ENCODE peak calls at places on chromosomes 5 and 9, in seven cellular contexts. One of them, this sample, is unnamed.

GRCh38 chr5:99553411-99553810 is 624.6 kb upstream of the CHD1 start:
- DNase-seq in lower leg skin: no peak
- DNase-seq in heart right ventricle: no peak
- DNase-seq in neural progenitor cell: no peak
- DNase-seq in PC-9: no peak
- DNase-seq in foreskin fibroblast: no peak
- DNase-seq in psoas muscle: no peak
- DNase-seq in this sample: no peak

GRCh38 chr5:105931782-105932489 is 1738.8 kb downstream of the EFNA5 start:
- DNase-seq in lower leg skin: no peak
- DNase-seq in heart right ventricle: no peak
- DNase-seq in neural progenitor cell: no peak
- DNase-seq in PC-9: no peak
- DNase-seq in foreskin fibroblast: peak; percentile 69
- DNase-seq in psoas muscle: no peak
- DNase-seq in this sample: peak; percentile 36

GRCh38 chr5:97844797-97845196 is 661.8 kb upstream of the RIOK2 start:
- DNase-seq in lower leg skin: no peak
- DNase-seq in heart right ventricle: no peak
- DNase-seq in neural progenitor cell: peak; percentile 43
- DNase-seq in PC-9: no peak
- DNase-seq in foreskin fibroblast: no peak
- DNase-seq in psoas muscle: no peak
- DNase-seq in this sample: no peak

GRCh38 chr5:131812371-131813160 is 15.7 kb upstream of the FNIP1 start:
- DNase-seq in lower leg skin: no peak
- DNase-seq in heart right ventricle: no peak
- DNase-seq in neural progenitor cell: no peak
- DNase-seq in PC-9: no peak
- DNase-seq in foreskin fibroblast: peak; percentile 17
- DNase-seq in psoas muscle: no peak
- DNase-seq in this sample: no peak

GRCh38 chr5:78495800-78496199 is 135.4 kb downstream of the SCAMP1 start:
- DNase-seq in lower leg skin: no peak
- DNase-seq in heart right ventricle: no peak
- DNase-seq in neural progenitor cell: no peak
- DNase-seq in PC-9: no peak
- DNase-seq in foreskin fibroblast: no peak
- DNase-seq in psoas muscle: no peak
- DNase-seq in this sample: no peak

GRCh38 chr5:60517094-60517694 is 182.8 kb downstream of the DEPDC1B start:
- DNase-seq in lower leg skin: no peak
- DNase-seq in heart right ventricle: no peak
- DNase-seq in neural progenitor cell: no peak
- DNase-seq in PC-9: no peak
- DNase-seq in foreskin fibroblast: no peak
- DNase-seq in psoas muscle: no peak
- DNase-seq in this sample: no peak

GRCh38 chr5:93076096-93076495 is 504.9 kb downstream of the NR2F1-AS1 start:
- DNase-seq in lower leg skin: no peak
- DNase-seq in heart right ventricle: no peak
- DNase-seq in neural progenitor cell: no peak
- DNase-seq in PC-9: no peak
- DNase-seq in foreskin fibroblast: peak; percentile 61
- DNase-seq in psoas muscle: no peak
- DNase-seq in this sample: no peak

GRCh38 chr5:61273279-61273678 is 58.8 kb upstream of the ZSWIM6 start:
- DNase-seq in lower leg skin: no peak
- DNase-seq in heart right ventricle: no peak
- DNase-seq in neural progenitor cell: peak; percentile 11
- DNase-seq in PC-9: no peak
- DNase-seq in foreskin fibroblast: no peak
- DNase-seq in psoas muscle: no peak
- DNase-seq in this sample: no peak

GRCh38 chr9:94175669-94176068 is 83.4 kb upstream of the ZNF169 start:
- DNase-seq in lower leg skin: no peak
- DNase-seq in heart right ventricle: no peak
- DNase-seq in neural progenitor cell: no peak
- DNase-seq in PC-9: no peak
- DNase-seq in foreskin fibroblast: no peak
- DNase-seq in psoas muscle: no peak
- DNase-seq in this sample: no peak

GRCh38 chr5:14946813-14947640 is 75.4 kb upstream of the ANKH start:
- DNase-seq in lower leg skin: no peak
- DNase-seq in heart right ventricle: peak; percentile 28
- DNase-seq in neural progenitor cell: peak; percentile 28
- DNase-seq in PC-9: no peak
- DNase-seq in foreskin fibroblast: peak; percentile 47
- DNase-seq in psoas muscle: no peak
- DNase-seq in this sample: peak; percentile 31

GRCh38 chr5:5278815-5279381 is 138.8 kb downstream of the ADAMTS16 start:
- DNase-seq in lower leg skin: no peak
- DNase-seq in heart right ventricle: no peak
- DNase-seq in neural progenitor cell: peak; percentile 34
- DNase-seq in PC-9: no peak
- DNase-seq in foreskin fibroblast: no peak
- DNase-seq in psoas muscle: no peak
- DNase-seq in this sample: no peak

GRCh38 chr5:86684222-86684621 is 66.5 kb downstream of the COX7C start:
- DNase-seq in lower leg skin: no peak
- DNase-seq in heart right ventricle: no peak
- DNase-seq in neural progenitor cell: no peak
- DNase-seq in PC-9: no peak
- DNase-seq in foreskin fibroblast: peak; percentile 3
- DNase-seq in psoas muscle: no peak
- DNase-seq in this sample: no peak

GRCh38 chr5:137858223-137858916 is 9.3 kb upstream of the MYOT start:
- DNase-seq in lower leg skin: no peak
- DNase-seq in heart right ventricle: no peak
- DNase-seq in neural progenitor cell: no peak
- DNase-seq in PC-9: no peak
- DNase-seq in foreskin fibroblast: peak; percentile 24
- DNase-seq in psoas muscle: no peak
- DNase-seq in this sample: peak; percentile 31

GRCh38 chr5:126460459-126460858 is 37.2 kb downstream of the GRAMD2B start:
- DNase-seq in lower leg skin: no peak
- DNase-seq in heart right ventricle: no peak
- DNase-seq in neural progenitor cell: no peak
- DNase-seq in PC-9: no peak
- DNase-seq in foreskin fibroblast: no peak
- DNase-seq in psoas muscle: no peak
- DNase-seq in this sample: no peak

GRCh38 chr5:7904170-7904569 is 35.2 kb downstream of the MTRR start:
- DNase-seq in lower leg skin: no peak
- DNase-seq in heart right ventricle: no peak
- DNase-seq in neural progenitor cell: no peak
- DNase-seq in PC-9: peak; percentile 75
- DNase-seq in foreskin fibroblast: peak; percentile 67
- DNase-seq in psoas muscle: no peak
- DNase-seq in this sample: peak; percentile 50

GRCh38 chr5:160507181-160507811 is 85.6 kb downstream of the PTTG1 start:
- DNase-seq in lower leg skin: no peak
- DNase-seq in heart right ventricle: no peak
- DNase-seq in neural progenitor cell: no peak
- DNase-seq in PC-9: no peak
- DNase-seq in foreskin fibroblast: peak; percentile 78
- DNase-seq in psoas muscle: no peak
- DNase-seq in this sample: peak; percentile 54

GRCh38 chr9:11275158-11275695 is 662.4 kb upstream of the PTPRD start:
- DNase-seq in lower leg skin: no peak
- DNase-seq in heart right ventricle: no peak
- DNase-seq in neural progenitor cell: no peak
- DNase-seq in PC-9: no peak
- DNase-seq in foreskin fibroblast: no peak
- DNase-seq in psoas muscle: no peak
- DNase-seq in this sample: no peak

DNA sequence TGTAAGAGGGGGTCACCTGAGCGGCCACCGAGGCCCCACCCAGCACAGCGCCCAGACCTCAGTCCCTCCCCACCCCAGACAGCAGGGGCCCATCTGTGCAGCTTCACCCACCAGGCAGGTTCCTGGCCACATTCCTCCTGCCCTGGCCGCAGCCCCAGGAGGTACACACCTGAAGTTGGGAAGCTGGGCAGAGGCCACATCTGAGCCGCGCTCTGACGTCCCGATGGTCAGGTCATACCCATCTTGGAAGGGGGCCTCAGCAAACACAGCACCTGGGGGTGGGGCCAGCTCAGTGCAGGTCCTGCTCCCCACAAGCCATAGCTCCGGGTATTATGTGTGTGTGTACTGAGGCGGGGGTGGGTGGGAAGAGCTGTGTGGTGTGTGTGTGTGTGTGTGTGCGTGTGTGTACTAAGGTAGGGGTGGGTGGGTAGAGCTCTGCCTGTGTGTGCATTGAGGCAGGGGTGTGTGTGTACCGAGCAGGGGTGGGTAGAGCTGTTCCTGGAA is 5.6 kb downstream of the SPOUT1 start:
- DNase-seq in lower leg skin: no peak
- DNase-seq in heart right ventricle: no peak
- DNase-seq in neural progenitor cell: no peak
- DNase-seq in PC-9: no peak
- DNase-seq in foreskin fibroblast: no peak
- DNase-seq in psoas muscle: no peak
- DNase-seq in this sample: no peak
- H3K4me3 ChIP-seq in lower leg skin: no peak overlapping the region
- H3K4me3 ChIP-seq in heart right ventricle: no peak overlapping the region
- H3K4me3 ChIP-seq in neural progenitor cell: no peak overlapping the region
- H3K4me3 ChIP-seq in PC-9: no peak overlapping the region
- H3K4me3 ChIP-seq in foreskin fibroblast: no peak overlapping the region
- H3K4me3 ChIP-seq in psoas muscle: no peak overlapping the region
- H3K4me3 ChIP-seq in this sample: no peak overlapping the region

GRCh38 chr9:16133556-16134227 is 580.8 kb downstream of the CCDC171 start:
- DNase-seq in lower leg skin: no peak
- DNase-seq in heart right ventricle: peak; percentile 26
- DNase-seq in neural progenitor cell: peak; percentile 90
- DNase-seq in PC-9: no peak
- DNase-seq in foreskin fibroblast: peak; percentile 67
- DNase-seq in psoas muscle: no peak
- DNase-seq in this sample: peak; percentile 56
- TF ChIP-seq CTCF in lower leg skin: no peak
- TF ChIP-seq CTCF in heart right ventricle: peak; percentile 24
- TF ChIP-seq CTCF in neural progenitor cell: peak; percentile 78
- TF ChIP-seq CTCF in PC-9: peak; percentile 59
- TF ChIP-seq CTCF in foreskin fibroblast: peak; percentile 46
- TF ChIP-seq CTCF in psoas muscle: peak; percentile 39
- TF ChIP-seq CTCF in this sample: peak; percentile 61

GRCh38 chr5:173268750-173269580 is 34.0 kb upstream of the NKX2-5 start:
- DNase-seq in lower leg skin: no peak
- DNase-seq in heart right ventricle: peak; percentile 65
- DNase-seq in neural progenitor cell: no peak
- DNase-seq in PC-9: no peak
- DNase-seq in foreskin fibroblast: no peak
- DNase-seq in psoas muscle: no peak
- DNase-seq in this sample: no peak

GRCh38 chr5:173271371-173271770 is 36.4 kb upstream of the NKX2-5 start:
- DNase-seq in lower leg skin: no peak
- DNase-seq in heart right ventricle: no peak
- DNase-seq in neural progenitor cell: no peak
- DNase-seq in PC-9: no peak
- DNase-seq in foreskin fibroblast: no peak
- DNase-seq in psoas muscle: no peak
- DNase-seq in this sample: no peak

GRCh38 chr5:173263566-173263965 is 28.6 kb upstream of the NKX2-5 start:
- DNase-seq in lower leg skin: no peak
- DNase-seq in heart right ventricle: no peak
- DNase-seq in neural progenitor cell: no peak
- DNase-seq in PC-9: no peak
- DNase-seq in foreskin fibroblast: no peak
- DNase-seq in psoas muscle: no peak
- DNase-seq in this sample: no peak

GRCh38 chr5:173265433-173265832 is 30.4 kb upstream of the NKX2-5 start:
- DNase-seq in lower leg skin: no peak
- DNase-seq in heart right ventricle: peak; percentile 80
- DNase-seq in neural progenitor cell: no peak
- DNase-seq in PC-9: no peak
- DNase-seq in foreskin fibroblast: no peak
- DNase-seq in psoas muscle: peak; percentile 30
- DNase-seq in this sample: no peak
- H3K4me3 ChIP-seq in lower leg skin: no peak overlapping the region
- H3K4me3 ChIP-seq in heart right ventricle: no peak overlapping the region
- H3K4me3 ChIP-seq in neural progenitor cell: no peak overlapping the region
- H3K4me3 ChIP-seq in PC-9: no peak overlapping the region
- H3K4me3 ChIP-seq in foreskin fibroblast: no peak overlapping the region
- H3K4me3 ChIP-seq in psoas muscle: no peak overlapping the region
- H3K4me3 ChIP-seq in this sample: no peak overlapping the region

GRCh38 chr5:154573011-154573410 is 95.0 kb upstream of the HAND1 start:
- DNase-seq in lower leg skin: no peak
- DNase-seq in heart right ventricle: no peak
- DNase-seq in neural progenitor cell: no peak
- DNase-seq in PC-9: no peak
- DNase-seq in foreskin fibroblast: no peak
- DNase-seq in psoas muscle: no peak
- DNase-seq in this sample: no peak

GRCh38 chr5:154577449-154577848 is 99.4 kb upstream of the HAND1 start:
- DNase-seq in lower leg skin: peak; percentile 73
- DNase-seq in heart right ventricle: no peak
- DNase-seq in neural progenitor cell: no peak
- DNase-seq in PC-9: peak; percentile 50
- DNase-seq in foreskin fibroblast: no peak
- DNase-seq in psoas muscle: no peak
- DNase-seq in this sample: no peak

GRCh38 chr5:154571325-154572035 is 93.5 kb upstream of the HAND1 start:
- DNase-seq in lower leg skin: peak; percentile 82
- DNase-seq in heart right ventricle: no peak
- DNase-seq in neural progenitor cell: no peak
- DNase-seq in PC-9: no peak
- DNase-seq in foreskin fibroblast: no peak
- DNase-seq in psoas muscle: no peak
- DNase-seq in this sample: no peak

GRCh38 chr5:154580422-154580821 is 102.4 kb upstream of the HAND1 start:
- DNase-seq in lower leg skin: no peak
- DNase-seq in heart right ventricle: no peak
- DNase-seq in neural progenitor cell: peak; percentile 23
- DNase-seq in PC-9: no peak
- DNase-seq in foreskin fibroblast: no peak
- DNase-seq in psoas muscle: no peak
- DNase-seq in this sample: no peak

DNA sequence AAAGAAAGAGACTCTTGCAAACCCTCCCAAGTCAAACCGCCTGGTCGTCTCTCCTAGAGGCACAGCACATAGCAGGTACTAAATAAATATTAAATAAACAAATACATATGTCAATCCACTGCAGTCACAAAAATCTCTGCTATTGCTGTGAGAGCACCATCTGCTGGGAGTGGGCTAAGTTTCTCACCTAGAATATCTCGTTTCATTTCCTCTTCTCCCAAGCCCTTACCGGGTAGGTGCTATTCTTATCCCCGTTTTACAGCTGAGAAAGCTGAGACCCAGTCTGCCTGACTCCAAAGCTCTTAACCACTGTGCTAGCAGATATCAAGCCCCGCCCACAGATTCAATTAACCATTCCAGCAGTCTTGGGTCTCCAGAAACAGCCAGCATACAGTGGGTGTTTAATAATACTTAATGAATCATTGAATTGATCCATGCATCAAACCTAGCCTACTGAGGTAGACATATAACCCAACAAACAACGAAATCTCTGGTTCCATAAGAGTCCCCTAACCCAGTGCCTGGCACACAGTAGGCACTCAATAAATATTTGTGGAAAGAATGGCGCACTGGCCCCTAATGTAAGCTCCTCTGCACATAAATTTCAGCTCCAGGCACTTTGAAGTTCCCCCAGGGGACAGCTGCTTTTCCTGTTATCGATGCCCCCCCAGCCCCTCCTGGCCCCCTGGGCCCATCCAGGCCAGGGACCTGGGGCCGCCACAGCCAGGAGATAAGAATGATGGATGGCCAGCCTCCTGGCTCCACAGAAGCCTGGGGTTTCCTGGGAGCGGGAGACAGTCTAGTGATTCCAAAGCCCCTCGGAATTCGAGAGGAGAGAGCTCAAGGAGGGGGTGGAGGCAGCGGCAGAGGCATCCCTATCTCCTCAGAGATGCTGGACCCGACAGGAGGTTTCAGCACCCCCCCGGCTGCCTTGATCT is 98.1 kb upstream of the HAND1 start:
- DNase-seq in lower leg skin: peak; percentile 65
- DNase-seq in heart right ventricle: no peak
- DNase-seq in neural progenitor cell: no peak
- DNase-seq in PC-9: no peak
- DNase-seq in foreskin fibroblast: no peak
- DNase-seq in psoas muscle: no peak
- DNase-seq in this sample: no peak
- TF ChIP-seq CTCF in lower leg skin: no peak
- TF ChIP-seq CTCF in heart right ventricle: no peak
- TF ChIP-seq CTCF in neural progenitor cell: no peak
- TF ChIP-seq CTCF in PC-9: peak; percentile 34
- TF ChIP-seq CTCF in foreskin fibroblast: no peak
- TF ChIP-seq CTCF in psoas muscle: no peak
- TF ChIP-seq CTCF in this sample: no peak

This sample was measured in AG10803.